ENCODE peak calls at places on chromosomes 4 and X, in four cellular contexts. X is GM12878, J is HepG2, L is K562. E is an unnamed sample. For H3K4me1, the result is how much of the 10 kb centered on the place peaks cover.

GRCh38 chrX:51891821-51892551 is 1.4 kb upstream of the MAGED1 start:
- DNase-seq in X (no peak), J (no peak), L (no peak), E (peak)

GRCh38 chr4:92387459-92388069 is 83.8 kb downstream of the GRID2 start:
- DNase-seq in X (peak), J (peak), L (no peak), E (peak)

GRCh38 chr4:1097553-1097952 is 15.8 kb downstream of the RNF212 start:
- DNase-seq in X (no peak), J (no peak), L (no peak), E (no peak)

GRCh38 chr4:183396187-183396738 is 48.2 kb upstream of the CDKN2AIP start:
- DNase-seq in X (no peak), J (no peak), L (no peak), E (no peak)

GRCh38 chr4:13777341-13777740 is 149.8 kb upstream of the BOD1L1 start:
- DNase-seq in X (no peak), J (no peak), L (no peak), E (no peak)

GRCh38 chrX:38880460-38880859 is 79.2 kb downstream of the MID1IP1 start:
- DNase-seq in X (no peak), J (peak), L (no peak), E (no peak)

GRCh38 chrX:41621236-41621651 is 67.5 kb upstream of the GPR34 start:
- DNase-seq in X (no peak), J (no peak), L (peak), E (peak)

GRCh38 chr4:150784305-150784704 is 202.4 kb downstream of the MAB21L2 start:
- DNase-seq in X (no peak), J (no peak), L (no peak), E (peak)

GRCh38 chr4:105166066-105166465 is 19.4 kb downstream of the TET2 start:
- DNase-seq in X (no peak), J (no peak), L (no peak), E (no peak)

GRCh38 chr4:17526695-17527477 is 11.9 kb downstream of the CLRN2 start:
- DNase-seq in X (no peak), J (no peak), L (no peak), E (no peak)

GRCh38 chrX:10681167-10681566 is 60.8 kb upstream of the MID1 start:
- DNase-seq in X (no peak), J (no peak), L (no peak), E (no peak)

GRCh38 chr4:26692014-26692726 is 108.3 kb downstream of the TBC1D19 start:
- DNase-seq in X (no peak), J (no peak), L (peak), E (peak)

GRCh38 chrX:56800801-56801200 is 71.8 kb downstream of the NBDY start:
- DNase-seq in X (no peak), J (no peak), L (no peak), E (no peak)

GRCh38 chrX:39667746-39668507 is 429.8 kb downstream of the BCOR start:
- DNase-seq in X (no peak), J (no peak), L (no peak), E (no peak)

GRCh38 chr4:13541720-13542576 is 2.4 kb downstream of the NKX3-2 start:
- DNase-seq in X (no peak), J (no peak), L (no peak), E (peak)

GRCh38 chr4:2685541-2685940 is 70.6 kb downstream of the TNIP2 start:
- DNase-seq in X (no peak), J (no peak), L (no peak), E (no peak)

GRCh38 chr4:151012836-151013235 is 2.2 kb downstream of the LRBA start:
- DNase-seq in X (no peak), J (no peak), L (no peak), E (peak)

GRCh38 chr4:67393699-67394281 is 151.5 kb downstream of the CENPC start:
- DNase-seq in X (no peak), J (peak), L (peak), E (peak)

GRCh38 chrX:46637937-46638336 is 64.4 kb downstream of the CHST7 start:
- DNase-seq in X (peak), J (no peak), L (peak), E (no peak)

GRCh38 chr4:24930136-24930535 is 17.3 kb upstream of the CCDC149 start:
- DNase-seq in X (no peak), J (no peak), L (no peak), E (no peak)
- TF ChIP-seq EZH2 in X (no peak), J (no peak), L (no peak), E (no peak)

GRCh38 chr4:99655315-99656081 is 2.1 kb downstream of the C4orf54 start:
- DNase-seq in X (no peak), J (no peak), L (no peak), E (no peak)
- TF ChIP-seq JUNB in X (no peak), J (no peak), L (no peak), E (no peak)

GRCh38 chr4:108607426-108607825 is 12.9 kb upstream of the RPL34 start:
- DNase-seq in X (no peak), J (no peak), L (no peak), E (no peak)

DNA sequence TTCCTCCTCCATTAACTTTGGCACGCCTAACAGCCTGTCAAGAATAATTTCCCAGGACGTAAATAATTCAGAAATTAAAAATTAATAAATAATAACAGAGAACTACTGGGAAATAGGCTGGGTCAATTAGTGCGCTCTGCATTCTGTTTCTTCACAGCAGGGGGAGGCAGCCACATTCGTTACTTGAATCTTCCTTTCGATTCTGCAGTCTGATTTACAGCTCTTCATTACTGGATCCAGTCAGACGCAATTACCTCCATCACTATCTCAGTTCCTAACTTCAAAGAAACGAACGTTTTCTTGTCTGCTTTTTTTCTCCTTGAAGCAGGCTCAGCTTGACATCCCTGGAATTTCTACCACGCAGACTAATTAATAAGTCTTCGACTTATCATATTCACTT is 9.0 kb upstream of the RPL34 start:
- DNase-seq in X (no peak), J (no peak), L (no peak), E (no peak)
- H3K4me1 ChIP-seq in X (under half), J (under half), L (under half), E (under half)

GRCh38 chr4:3807861-3808521 is 41.8 kb downstream of the ADRA2C start:
- DNase-seq in X (no peak), J (no peak), L (no peak), E (peak)
- TF ChIP-seq EZH2 in X (no peak), J (no peak), L (no peak), E (no peak)

DNA sequence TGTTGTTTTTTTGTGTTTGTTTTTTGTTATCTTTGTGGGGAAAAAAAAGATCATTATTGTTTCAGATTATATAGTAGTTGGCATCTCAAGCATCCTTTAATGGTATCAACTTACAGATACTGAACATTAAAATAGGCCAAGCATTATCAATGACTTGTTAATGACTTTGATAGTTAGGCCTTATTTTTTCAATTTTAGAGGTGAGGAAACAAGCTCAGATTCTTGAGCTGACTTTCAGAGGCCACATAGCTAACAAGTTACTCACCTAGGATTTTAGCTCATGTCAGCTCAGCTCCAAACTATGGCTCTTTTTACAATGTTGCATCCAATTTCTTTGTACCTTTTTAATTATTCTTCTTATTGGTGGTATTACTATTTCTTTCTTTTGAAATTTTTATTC is 471 bp upstream of the PLAC8 start:
- DNase-seq in X (no peak), J (no peak), L (no peak), E (peak)
- TF ChIP-seq JUNB in X (no peak), J (no peak), L (no peak), E (no peak)

E was measured in GM23338.